ENCODE peak calls at places on chromosome 9, in eight cellular contexts. A, F, P, M, B, U, J and N are unnamed samples.

GRCh38 chr9:76911971-76912370 is 6.1 kb upstream of the PRUNE2 start:
- DNase-seq in A (no peak), P (no peak), B (no peak), M (no peak), U (no peak), F (no peak), J (no peak), N (no peak)

GRCh38 chr9:14661421-14662059 is 31.7 kb downstream of the ZDHHC21 start:
- DNase-seq in M (no peak), A (no peak), J (no peak), P (no peak), F (no peak), B (peak), U (no peak), N (no peak)

GRCh38 chr9:129138476-129139232 is 27.4 kb downstream of the PTPA start:
- DNase-seq in P (no peak), U (no peak), J (no peak), B (no peak), F (no peak), A (peak), M (no peak), N (peak)

GRCh38 chr9:106860731-106861584 is 2.0 kb upstream of the ZNF462 start:
- DNase-seq in B (no peak), F (no peak), A (no peak), J (no peak), P (peak), M (no peak), U (no peak), N (peak)

GRCh38 chr9:4375424-4376195 is 75.7 kb upstream of the GLIS3 start:
- DNase-seq in P (no peak), F (no peak), M (no peak), A (peak), B (peak), J (no peak), U (no peak), N (no peak)

GRCh38 chr9:78150983-78151356 is 84.9 kb upstream of the CEP78 start:
- DNase-seq in M (no peak), B (no peak), P (no peak), F (no peak), A (no peak), J (no peak), U (no peak), N (no peak)

GRCh38 chr9:4640027-4640426 is 22.1 kb upstream of the PLPP6 start:
- DNase-seq in U (no peak), B (no peak), J (no peak), P (no peak), A (no peak), M (peak), F (no peak), N (no peak)

GRCh38 chr9:72909428-72909827 is 43.4 kb downstream of the ALDH1A1 start:
- DNase-seq in B (no peak), M (no peak), A (no peak), F (no peak), J (no peak), U (no peak), P (peak), N (no peak)

GRCh38 chr9:29556317-29556716 is 1983.0 kb upstream of the C9orf72 start:
- DNase-seq in U (no peak), M (no peak), J (no peak), B (no peak), P (peak), F (no peak), A (peak), N (no peak)

GRCh38 chr9:121758693-121759092 is 107.3 kb downstream of the DAB2IP start:
- DNase-seq in M (no peak), P (no peak), J (no peak), U (no peak), B (no peak), F (no peak), A (no peak), N (no peak)

GRCh38 chr9:114910541-114910940 is 19.9 kb downstream of the TNFSF8 start:
- DNase-seq in A (no peak), P (no peak), F (no peak), U (no peak), J (no peak), B (no peak), M (no peak), N (no peak)

GRCh38 chr9:78826521-78826920 is 529.6 kb downstream of the PSAT1 start:
- DNase-seq in U (no peak), A (no peak), J (no peak), F (no peak), M (no peak), P (no peak), B (no peak), N (no peak)

GRCh38 chr9:21830589-21830988 is 28.2 kb downstream of the MTAP start:
- DNase-seq in P (no peak), A (peak), U (no peak), F (no peak), J (no peak), B (no peak), M (no peak), N (no peak)

GRCh38 chr9:15901572-15901971 is 348.7 kb downstream of the CCDC171 start:
- DNase-seq in B (no peak), M (no peak), U (no peak), F (no peak), J (no peak), P (no peak), A (no peak), N (no peak)

GRCh38 chr9:6383551-6384225 is 29.3 kb upstream of the UHRF2 start:
- DNase-seq in M (no peak), B (no peak), P (no peak), A (peak), F (no peak), J (no peak), U (no peak), N (no peak)

GRCh38 chr9:125593581-125593980 is 113.4 kb downstream of the MAPKAP1 start:
- DNase-seq in M (no peak), U (no peak), P (no peak), A (no peak), F (no peak), B (no peak), J (no peak), N (no peak)

GRCh38 chr9:90698874-90699440 is 56.3 kb upstream of the DIRAS2 start:
- DNase-seq in P (no peak), A (no peak), F (no peak), M (no peak), B (no peak), U (no peak), J (no peak), N (no peak)

GRCh38 chr9:22244141-22245011 is 202.2 kb upstream of the DMRTA1 start:
- DNase-seq in J (no peak), P (peak), F (no peak), M (no peak), B (peak), U (no peak), A (peak), N (no peak)